ENCODE peak calls at places on chromosomes 7 and 10, in ten cellular contexts. One of them, this sample, is unnamed. For H3K4me1, the result is how much of the 10 kb centered on the place peaks cover.

GRCh38 chr7:6636741-6637543 is at the start of gene ZNF316:
- DNase-seq in sigmoid colon: peak
- DNase-seq in right cardiac atrium: peak
- DNase-seq in prostate gland: peak
- DNase-seq in upper lobe of right lung: peak
- DNase-seq in breast epithelium: no peak
- DNase-seq in SK-N-SH: peak
- DNase-seq in psoas muscle: peak
- DNase-seq in heart left ventricle: peak
- DNase-seq in hepatocyte: peak
- DNase-seq in this sample: peak

GRCh38 chr10:12844796-12845524 is 156.6 kb downstream of the CCDC3 start:
- DNase-seq in breast epithelium: peak
- DNase-seq in upper lobe of right lung: no peak
- DNase-seq in heart left ventricle: no peak
- DNase-seq in sigmoid colon: peak
- DNase-seq in hepatocyte: peak
- DNase-seq in psoas muscle: no peak
- DNase-seq in prostate gland: peak
- DNase-seq in SK-N-SH: peak
- DNase-seq in right cardiac atrium: no peak
- DNase-seq in this sample: no peak

GRCh38 chr10:43667317-43667731 is 18.6 kb upstream of the ZNF32 start:
- DNase-seq in heart left ventricle: peak
- DNase-seq in right cardiac atrium: peak
- DNase-seq in hepatocyte: peak
- DNase-seq in SK-N-SH: peak
- DNase-seq in prostate gland: no peak
- DNase-seq in sigmoid colon: peak
- DNase-seq in upper lobe of right lung: no peak
- DNase-seq in breast epithelium: no peak
- DNase-seq in psoas muscle: no peak
- DNase-seq in this sample: no peak

GRCh38 chr10:107747851-107748250 is 583.3 kb upstream of the SORCS1 start:
- DNase-seq in prostate gland: no peak
- DNase-seq in right cardiac atrium: no peak
- DNase-seq in sigmoid colon: no peak
- DNase-seq in heart left ventricle: no peak
- DNase-seq in upper lobe of right lung: no peak
- DNase-seq in psoas muscle: no peak
- DNase-seq in breast epithelium: no peak
- DNase-seq in SK-N-SH: no peak
- DNase-seq in hepatocyte: no peak
- DNase-seq in this sample: no peak

GRCh38 chr10:81847675-81848074 is 27.3 kb upstream of the NRG3 start:
- DNase-seq in hepatocyte: no peak
- DNase-seq in sigmoid colon: no peak
- DNase-seq in right cardiac atrium: no peak
- DNase-seq in breast epithelium: no peak
- DNase-seq in psoas muscle: no peak
- DNase-seq in SK-N-SH: no peak
- DNase-seq in prostate gland: no peak
- DNase-seq in upper lobe of right lung: no peak
- DNase-seq in heart left ventricle: no peak
- DNase-seq in this sample: no peak

GRCh38 chr7:127824682-127825081 is 172.7 kb downstream of the SND1 start:
- DNase-seq in prostate gland: no peak
- DNase-seq in upper lobe of right lung: no peak
- DNase-seq in psoas muscle: no peak
- DNase-seq in right cardiac atrium: no peak
- DNase-seq in hepatocyte: no peak
- DNase-seq in breast epithelium: no peak
- DNase-seq in heart left ventricle: no peak
- DNase-seq in sigmoid colon: no peak
- DNase-seq in SK-N-SH: no peak
- DNase-seq in this sample: no peak

GRCh38 chr7:86667732-86668131 is 24.0 kb downstream of the GRM3 start:
- DNase-seq in prostate gland: no peak
- DNase-seq in psoas muscle: no peak
- DNase-seq in breast epithelium: no peak
- DNase-seq in hepatocyte: no peak
- DNase-seq in upper lobe of right lung: no peak
- DNase-seq in heart left ventricle: no peak
- DNase-seq in right cardiac atrium: no peak
- DNase-seq in SK-N-SH: no peak
- DNase-seq in sigmoid colon: no peak
- DNase-seq in this sample: no peak

GRCh38 chr7:22718200-22718711 is 8.7 kb upstream of the IL6 start:
- DNase-seq in right cardiac atrium: no peak
- DNase-seq in SK-N-SH: no peak
- DNase-seq in psoas muscle: no peak
- DNase-seq in prostate gland: no peak
- DNase-seq in heart left ventricle: no peak
- DNase-seq in upper lobe of right lung: no peak
- DNase-seq in breast epithelium: no peak
- DNase-seq in sigmoid colon: no peak
- DNase-seq in hepatocyte: no peak
- DNase-seq in this sample: no peak

GRCh38 chr7:127682140-127682539 is 30.1 kb downstream of the SND1 start:
- DNase-seq in hepatocyte: no peak
- DNase-seq in SK-N-SH: no peak
- DNase-seq in psoas muscle: no peak
- DNase-seq in right cardiac atrium: no peak
- DNase-seq in sigmoid colon: no peak
- DNase-seq in heart left ventricle: no peak
- DNase-seq in prostate gland: no peak
- DNase-seq in breast epithelium: no peak
- DNase-seq in upper lobe of right lung: no peak
- DNase-seq in this sample: no peak

GRCh38 chr10:62916157-62916603 is 100.0 kb upstream of the EGR2 start:
- DNase-seq in breast epithelium: peak
- DNase-seq in prostate gland: no peak
- DNase-seq in SK-N-SH: no peak
- DNase-seq in heart left ventricle: no peak
- DNase-seq in sigmoid colon: no peak
- DNase-seq in upper lobe of right lung: no peak
- DNase-seq in right cardiac atrium: no peak
- DNase-seq in hepatocyte: no peak
- DNase-seq in psoas muscle: no peak
- DNase-seq in this sample: peak

GRCh38 chr7:153628825-153629224 is 423.4 kb upstream of the DPP6 start:
- DNase-seq in right cardiac atrium: no peak
- DNase-seq in psoas muscle: no peak
- DNase-seq in SK-N-SH: no peak
- DNase-seq in upper lobe of right lung: no peak
- DNase-seq in hepatocyte: no peak
- DNase-seq in sigmoid colon: no peak
- DNase-seq in breast epithelium: no peak
- DNase-seq in heart left ventricle: no peak
- DNase-seq in prostate gland: no peak
- DNase-seq in this sample: no peak

GRCh38 chr10:22699976-22700375 is 14.4 kb downstream of the PIP4K2A start:
- DNase-seq in psoas muscle: no peak
- DNase-seq in SK-N-SH: no peak
- DNase-seq in heart left ventricle: no peak
- DNase-seq in breast epithelium: no peak
- DNase-seq in prostate gland: no peak
- DNase-seq in sigmoid colon: no peak
- DNase-seq in hepatocyte: peak
- DNase-seq in right cardiac atrium: no peak
- DNase-seq in upper lobe of right lung: no peak
- DNase-seq in this sample: no peak

GRCh38 chr10:22704348-22705341 is 9.7 kb downstream of the PIP4K2A start:
- DNase-seq in SK-N-SH: no peak
- DNase-seq in hepatocyte: no peak
- DNase-seq in heart left ventricle: no peak
- DNase-seq in upper lobe of right lung: no peak
- DNase-seq in sigmoid colon: no peak
- DNase-seq in breast epithelium: no peak
- DNase-seq in right cardiac atrium: no peak
- DNase-seq in psoas muscle: no peak
- DNase-seq in prostate gland: no peak
- DNase-seq in this sample: no peak

GRCh38 chr10:22702348-22702747 is 12.0 kb downstream of the PIP4K2A start:
- DNase-seq in sigmoid colon: peak
- DNase-seq in upper lobe of right lung: no peak
- DNase-seq in hepatocyte: peak
- DNase-seq in right cardiac atrium: no peak
- DNase-seq in breast epithelium: no peak
- DNase-seq in psoas muscle: no peak
- DNase-seq in SK-N-SH: no peak
- DNase-seq in prostate gland: no peak
- DNase-seq in heart left ventricle: no peak
- DNase-seq in this sample: no peak

GRCh38 chr10:22700489-22700888 is 13.9 kb downstream of the PIP4K2A start:
- DNase-seq in breast epithelium: no peak
- DNase-seq in hepatocyte: no peak
- DNase-seq in right cardiac atrium: no peak
- DNase-seq in heart left ventricle: no peak
- DNase-seq in prostate gland: no peak
- DNase-seq in SK-N-SH: no peak
- DNase-seq in sigmoid colon: no peak
- DNase-seq in psoas muscle: no peak
- DNase-seq in upper lobe of right lung: no peak
- DNase-seq in this sample: no peak

DNA sequence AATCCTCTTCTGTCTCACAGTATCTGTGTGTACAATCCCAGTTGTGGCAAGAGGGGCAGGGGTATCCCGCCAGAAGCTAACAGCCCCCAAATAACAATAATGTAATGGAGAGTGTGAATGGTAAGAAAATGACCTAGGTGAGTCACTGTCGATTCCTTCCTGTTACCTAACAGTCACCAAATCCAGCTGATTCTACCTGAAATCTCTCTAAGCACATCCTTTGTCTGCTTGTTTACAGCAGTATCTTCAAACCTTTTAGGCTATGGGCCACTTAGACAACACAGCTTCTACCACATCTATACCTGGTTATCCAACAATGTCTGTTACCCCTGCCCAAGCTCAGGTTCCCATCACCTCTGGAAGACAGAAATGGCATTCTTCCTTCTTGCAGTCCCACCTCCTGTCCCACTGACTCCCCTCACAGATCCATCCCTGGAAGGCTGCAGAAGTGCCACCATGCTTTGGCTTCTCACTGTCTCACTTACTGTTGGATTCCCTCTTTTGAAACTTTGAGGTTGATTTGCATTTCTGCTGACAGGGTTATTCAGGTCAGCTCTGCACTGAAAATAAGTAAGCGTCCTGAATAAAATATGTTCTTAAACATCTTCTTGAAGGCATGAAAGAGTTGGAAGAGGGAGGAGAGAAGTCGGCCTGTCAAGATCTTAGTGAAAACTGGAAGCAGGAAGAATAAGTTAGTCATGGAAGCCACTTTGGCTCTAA is 13.1 kb downstream of the PIP4K2A start:
- DNase-seq in prostate gland: no peak
- DNase-seq in hepatocyte: no peak
- DNase-seq in heart left ventricle: no peak
- DNase-seq in right cardiac atrium: no peak
- DNase-seq in psoas muscle: no peak
- DNase-seq in sigmoid colon: no peak
- DNase-seq in upper lobe of right lung: no peak
- DNase-seq in breast epithelium: no peak
- DNase-seq in SK-N-SH: no peak
- DNase-seq in this sample: no peak
- H3K4me1 ChIP-seq in prostate gland: under half
- H3K4me1 ChIP-seq in hepatocyte: under half
- H3K4me1 ChIP-seq in heart left ventricle: under half
- H3K4me1 ChIP-seq in right cardiac atrium: under half
- H3K4me1 ChIP-seq in psoas muscle: under half
- H3K4me1 ChIP-seq in sigmoid colon: half or more
- H3K4me1 ChIP-seq in upper lobe of right lung: half or more
- H3K4me1 ChIP-seq in breast epithelium: under half
- H3K4me1 ChIP-seq in SK-N-SH: under half
- H3K4me1 ChIP-seq in this sample: under half

DNA sequence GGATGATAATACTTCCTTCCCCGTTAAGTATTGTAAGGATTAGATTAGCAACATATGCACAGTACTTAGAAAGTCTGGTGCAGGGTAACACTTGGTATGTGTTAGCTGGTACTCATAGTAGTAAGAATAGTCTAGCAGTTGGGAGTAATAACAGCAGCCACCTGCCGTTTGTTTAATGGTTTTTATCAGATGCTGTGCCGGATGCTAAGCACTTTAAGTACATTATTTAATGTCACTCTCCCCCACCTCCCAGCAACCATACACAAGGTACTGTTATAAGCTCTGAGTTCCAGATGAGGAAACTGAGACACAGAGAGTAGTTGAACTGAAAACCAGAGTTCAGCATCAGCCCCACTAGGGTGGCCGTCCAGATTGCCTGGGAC is 60.1 kb downstream of the ZMIZ1 start:
- DNase-seq in right cardiac atrium: no peak
- DNase-seq in upper lobe of right lung: no peak
- DNase-seq in hepatocyte: no peak
- DNase-seq in prostate gland: no peak
- DNase-seq in psoas muscle: no peak
- DNase-seq in sigmoid colon: no peak
- DNase-seq in breast epithelium: no peak
- DNase-seq in SK-N-SH: peak
- DNase-seq in heart left ventricle: no peak
- DNase-seq in this sample: no peak
- H3K4me1 ChIP-seq in right cardiac atrium: half or more
- H3K4me1 ChIP-seq in upper lobe of right lung: under half
- H3K4me1 ChIP-seq in hepatocyte: half or more
- H3K4me1 ChIP-seq in prostate gland: under half
- H3K4me1 ChIP-seq in psoas muscle: half or more
- H3K4me1 ChIP-seq in sigmoid colon: half or more
- H3K4me1 ChIP-seq in breast epithelium: under half
- H3K4me1 ChIP-seq in SK-N-SH: under half
- H3K4me1 ChIP-seq in heart left ventricle: half or more
- H3K4me1 ChIP-seq in this sample: under half

GRCh38 chr7:64131696-64132095 is 75.3 kb upstream of the ZNF735 start:
- DNase-seq in prostate gland: no peak
- DNase-seq in heart left ventricle: no peak
- DNase-seq in hepatocyte: no peak
- DNase-seq in right cardiac atrium: no peak
- DNase-seq in sigmoid colon: no peak
- DNase-seq in SK-N-SH: no peak
- DNase-seq in upper lobe of right lung: no peak
- DNase-seq in breast epithelium: no peak
- DNase-seq in psoas muscle: no peak
- DNase-seq in this sample: no peak
- H3K4me1 ChIP-seq in prostate gland: under half
- H3K4me1 ChIP-seq in heart left ventricle: under half
- H3K4me1 ChIP-seq in hepatocyte: under half
- H3K4me1 ChIP-seq in right cardiac atrium: under half
- H3K4me1 ChIP-seq in sigmoid colon: under half
- H3K4me1 ChIP-seq in SK-N-SH: under half
- H3K4me1 ChIP-seq in upper lobe of right lung: under half
- H3K4me1 ChIP-seq in breast epithelium: under half
- H3K4me1 ChIP-seq in psoas muscle: under half
- H3K4me1 ChIP-seq in this sample: under half

DNA sequence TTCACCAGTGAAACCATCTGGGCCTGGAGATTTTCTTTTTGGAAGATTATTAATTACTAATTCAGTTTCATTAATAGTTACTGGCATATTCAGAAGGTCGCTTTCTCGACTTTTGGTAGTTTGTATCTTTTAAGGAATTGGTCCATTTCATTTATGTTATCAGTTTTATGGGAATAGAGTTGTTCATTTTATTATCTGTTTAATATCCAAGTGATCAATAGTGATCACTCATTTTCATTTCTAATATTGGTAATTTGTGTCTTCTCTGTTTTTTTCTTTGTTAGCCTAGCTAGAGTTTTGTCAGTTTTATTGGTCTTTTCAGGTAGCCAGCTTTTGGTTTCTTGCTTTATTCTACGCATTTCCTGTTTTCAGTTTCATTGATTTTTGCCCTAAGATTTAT is 31.0 kb downstream of the MKLN1 start:
- DNase-seq in breast epithelium: no peak
- DNase-seq in heart left ventricle: no peak
- DNase-seq in upper lobe of right lung: no peak
- DNase-seq in prostate gland: no peak
- DNase-seq in SK-N-SH: no peak
- DNase-seq in sigmoid colon: no peak
- DNase-seq in hepatocyte: no peak
- DNase-seq in right cardiac atrium: no peak
- DNase-seq in psoas muscle: no peak
- DNase-seq in this sample: no peak
- H3K4me1 ChIP-seq in breast epithelium: under half
- H3K4me1 ChIP-seq in heart left ventricle: half or more
- H3K4me1 ChIP-seq in upper lobe of right lung: half or more
- H3K4me1 ChIP-seq in prostate gland: under half
- H3K4me1 ChIP-seq in SK-N-SH: under half
- H3K4me1 ChIP-seq in sigmoid colon: half or more
- H3K4me1 ChIP-seq in hepatocyte: under half
- H3K4me1 ChIP-seq in right cardiac atrium: under half
- H3K4me1 ChIP-seq in psoas muscle: half or more
- H3K4me1 ChIP-seq in this sample: under half

This sample was measured in tibial nerve.